ENCODE peak calls at places on chromosomes 12 and 14, in seven cellular contexts. J is GM23248, B is trophoblast cell, R is lower leg skin, F is tibial nerve, L is psoas muscle, Q is transverse colon. Y is an unnamed sample.

GRCh38 chr12:113339540-113339939 is 4.6 kb upstream of the SLC8B1 start:
- DNase-seq in J (no peak), B (no peak), R (no peak), F (no peak), L (no peak), Q (no peak), Y (no peak)

GRCh38 chr12:2653461-2653965 is 141.3 kb upstream of the FKBP4 start:
- DNase-seq in J (no peak), B (no peak), R (peak), F (no peak), L (no peak), Q (peak), Y (no peak)

GRCh38 chr12:31922341-31923062 is 36.7 kb upstream of the RESF1 start:
- DNase-seq in J (peak), B (no peak), R (no peak), F (no peak), L (no peak), Q (no peak), Y (no peak)

GRCh38 chr12:111454716-111455447 is 49.2 kb downstream of the SH2B3 start:
- DNase-seq in J (no peak), B (no peak), R (peak), F (no peak), L (no peak), Q (no peak), Y (no peak)

GRCh38 chr14:103626150-103626850 is 2.7 kb upstream of the KLC1 start:
- DNase-seq in J (peak), B (no peak), R (no peak), F (no peak), L (no peak), Q (peak), Y (no peak)

GRCh38 chr14:95318399-95318834 is 1.3 kb downstream of the CLMN start:
- DNase-seq in J (no peak), B (no peak), R (no peak), F (no peak), L (no peak), Q (peak), Y (peak)

GRCh38 chr14:61977217-61977616 is 215.0 kb downstream of the SNAPC1 start:
- DNase-seq in J (peak), B (no peak), R (no peak), F (no peak), L (no peak), Q (no peak), Y (no peak)

GRCh38 chr14:95895720-95896119 is 19.1 kb downstream of the TUNAR start:
- DNase-seq in J (peak), B (no peak), R (no peak), F (no peak), L (no peak), Q (no peak), Y (peak)

GRCh38 chr12:109560867-109561710 is 12.2 kb downstream of the MMAB start:
- DNase-seq in J (no peak), B (no peak), R (no peak), F (no peak), L (no peak), Q (no peak), Y (no peak)

GRCh38 chr14:64960762-64961276 is 11.3 kb downstream of the RAB15 start:
- DNase-seq in J (no peak), B (no peak), R (no peak), F (no peak), L (no peak), Q (no peak), Y (no peak)

GRCh38 chr14:85214471-85214870 is 315.5 kb upstream of the FLRT2 start:
- DNase-seq in J (peak), B (no peak), R (no peak), F (no peak), L (no peak), Q (no peak), Y (no peak)

GRCh38 chr12:106137456-106138278 is 1.1 kb downstream of the NUAK1 start:
- DNase-seq in J (peak), B (no peak), R (no peak), F (no peak), L (no peak), Q (no peak), Y (no peak)

GRCh38 chr12:106136263-106136662 is 2.5 kb downstream of the NUAK1 start:
- DNase-seq in J (peak), B (peak), R (peak), F (peak), L (peak), Q (peak), Y (peak)

GRCh38 chr12:106134294-106134949 is 4.3 kb downstream of the NUAK1 start:
- DNase-seq in J (no peak), B (no peak), R (no peak), F (no peak), L (no peak), Q (no peak), Y (no peak)

GRCh38 chr12:106135075-106135474 is 3.7 kb downstream of the NUAK1 start:
- DNase-seq in J (no peak), B (no peak), R (no peak), F (no peak), L (no peak), Q (no peak), Y (no peak)

DNA sequence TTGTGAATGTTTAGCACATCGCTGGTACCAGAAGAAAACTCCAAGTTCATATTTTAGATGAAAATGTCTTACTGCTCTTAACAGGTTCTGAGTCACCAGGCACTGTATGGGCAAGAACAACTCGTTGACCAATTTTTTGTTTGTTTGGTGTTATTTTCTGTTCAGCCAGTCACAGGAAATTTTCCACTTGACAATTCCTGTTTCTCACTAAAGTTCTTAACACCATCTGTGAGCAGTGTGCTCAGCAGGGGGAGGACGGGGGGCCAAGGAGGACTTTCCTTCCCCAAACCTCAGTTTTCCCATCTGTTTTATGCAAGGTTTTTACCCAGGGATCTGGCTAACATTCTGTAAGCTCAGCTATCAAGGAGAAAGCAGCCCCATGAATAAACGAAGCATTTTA is 3.0 kb downstream of the NUAK1 start:
- DNase-seq in J (peak), B (no peak), R (no peak), F (no peak), L (no peak), Q (no peak), Y (no peak)
- H3K4me3 ChIP-seq in J (peak), B (peak), R (no peak), F (peak), L (peak), Q (no peak), Y (no peak)

GRCh38 chr14:29637406-29637805 is 290.2 kb downstream of the PRKD1 start:
- DNase-seq in J (peak), B (no peak), R (no peak), F (peak), L (no peak), Q (no peak), Y (no peak)
- H3K4me3 ChIP-seq in J (no peak), B (no peak), R (no peak), F (no peak), L (no peak), Q (no peak), Y (no peak)

DNA sequence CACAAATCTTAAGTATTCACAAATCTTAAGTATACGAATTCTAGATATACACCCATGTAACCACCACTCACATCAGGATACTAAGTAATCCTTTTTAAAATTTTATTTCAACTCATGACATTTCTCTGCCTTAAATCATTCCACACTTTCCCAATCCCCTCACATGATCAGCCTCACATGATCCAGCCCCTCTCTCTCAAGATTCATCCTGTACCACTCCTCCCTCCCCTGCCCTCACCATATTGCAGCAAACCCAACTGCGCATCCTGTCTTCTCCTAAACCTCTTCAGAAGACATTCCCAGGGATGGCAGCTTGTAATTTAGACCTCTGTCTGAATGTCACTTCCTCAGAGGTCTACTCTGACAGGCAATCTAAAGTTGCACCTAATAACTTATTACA is 1.7 kb upstream of the EIF4B start:
- DNase-seq in J (peak), B (no peak), R (no peak), F (no peak), L (no peak), Q (no peak), Y (no peak)
- H3K4me3 ChIP-seq in J (peak), B (no peak), R (no peak), F (no peak), L (no peak), Q (no peak), Y (no peak)

GRCh38 chr12:1533205-1533601 is 61.2 kb downstream of the FBXL14 start:
- DNase-seq in J (peak), B (peak), R (peak), F (no peak), L (no peak), Q (no peak), Y (peak)
- H3K4me3 ChIP-seq in J (peak), B (no peak), R (no peak), F (no peak), L (no peak), Q (no peak), Y (peak)

DNA sequence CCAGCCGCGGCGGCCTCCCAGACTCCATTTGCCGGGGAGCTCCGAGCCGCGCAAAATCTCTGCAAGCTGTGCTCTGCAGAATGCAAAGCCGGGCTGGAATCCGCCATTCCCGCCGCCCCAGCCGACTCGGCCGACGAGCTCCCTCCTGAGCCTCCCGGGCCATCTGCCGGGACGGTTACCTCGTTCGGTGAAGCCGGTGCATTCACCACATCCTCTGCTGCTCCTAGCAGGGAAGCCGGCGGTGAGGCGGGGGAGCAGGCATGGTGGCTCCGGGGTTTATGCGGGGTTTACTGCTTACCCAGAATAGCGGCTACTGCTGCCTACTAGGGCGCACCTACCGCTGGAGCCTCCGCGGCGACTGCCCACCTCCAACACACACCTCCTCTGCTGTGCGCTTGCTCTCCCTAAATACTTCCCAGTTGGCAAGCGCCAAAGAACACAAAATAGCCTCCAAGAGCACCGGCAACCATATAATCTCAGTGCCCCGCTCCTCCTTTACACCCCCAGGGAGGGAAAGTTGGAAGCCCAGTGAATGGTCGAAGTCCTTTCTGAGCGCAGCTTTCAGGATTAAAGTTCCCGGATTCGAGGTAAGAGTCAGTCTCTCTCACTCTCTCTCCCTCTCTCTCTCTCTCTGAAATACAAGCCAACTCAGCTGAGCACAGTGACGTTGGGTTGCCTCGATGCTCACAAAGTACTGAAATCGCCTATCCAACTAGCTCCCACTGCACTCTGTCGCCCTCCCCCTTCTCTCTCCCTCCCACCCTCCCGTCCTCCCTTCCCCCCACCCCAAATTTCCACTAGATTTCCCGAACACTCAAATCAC is at the start of gene TBX5:
- DNase-seq in J (peak), B (no peak), R (no peak), F (no peak), L (no peak), Q (no peak), Y (no peak)
- H3K4me3 ChIP-seq in J (peak), B (no peak), R (peak), F (peak), L (no peak), Q (no peak), Y (no peak)

DNA sequence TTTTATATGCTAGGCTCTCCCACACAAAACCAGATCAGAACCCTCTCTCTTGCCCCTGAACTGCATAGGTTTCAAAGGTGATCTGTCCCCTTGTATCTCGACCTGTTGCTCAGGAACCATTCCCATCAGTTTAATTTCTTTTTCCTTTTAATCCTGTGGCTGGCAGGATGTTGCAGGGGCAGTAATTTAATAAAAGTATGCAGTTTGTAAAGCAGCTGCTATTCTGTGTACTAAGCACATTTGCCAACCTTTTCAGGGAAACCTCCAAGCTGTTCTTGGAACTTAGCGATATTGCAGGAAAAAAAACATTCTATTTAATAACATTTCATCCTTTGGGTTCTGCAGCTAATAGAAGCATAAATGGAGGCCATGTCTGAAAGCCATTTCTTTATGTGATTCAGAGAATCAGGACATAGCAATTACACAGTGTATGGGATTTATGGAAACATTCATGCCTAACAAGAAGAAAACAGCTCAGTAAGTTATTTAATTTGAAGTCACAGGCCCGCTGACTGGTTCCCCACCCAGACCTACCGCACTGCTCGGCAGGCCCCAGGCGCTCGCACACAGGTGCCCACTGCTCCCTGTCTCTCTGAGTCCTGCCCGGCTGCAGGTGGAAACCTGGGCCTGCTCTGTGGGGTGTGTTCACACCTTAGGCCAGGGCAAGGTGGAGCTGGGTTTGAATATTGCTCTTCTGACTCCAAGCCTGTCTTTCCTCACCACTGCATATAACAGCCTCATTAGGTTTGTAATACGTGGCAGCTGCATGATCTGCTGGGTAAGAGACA is 119.5 kb downstream of the SLC25A47 start:
- DNase-seq in J (no peak), B (no peak), R (peak), F (no peak), L (no peak), Q (no peak), Y (no peak)
- H3K4me3 ChIP-seq in J (no peak), B (no peak), R (no peak), F (no peak), L (no peak), Q (no peak), Y (no peak)

GRCh38 chr12:106297075-106297474 is 5.5 kb upstream of the TCP11L2 start:
- DNase-seq in J (no peak), B (no peak), R (no peak), F (no peak), L (no peak), Q (no peak), Y (no peak)
- H3K4me3 ChIP-seq in J (no peak), B (no peak), R (no peak), F (no peak), L (no peak), Q (no peak), Y (no peak)